ENCODE peak calls at places on chromosomes 5 and 9, in seven cellular contexts. One of them, this sample, is unnamed.

GRCh38 chr9:14080940-14081621 is 232.9 kb downstream of the NFIB start:
- DNase-seq in pons: no peak
- DNase-seq in T1000: no peak
- DNase-seq in ELR: no peak
- DNase-seq in hepatic stellate cell: no peak
- DNase-seq in activated gamma-delta T cell: no peak
- DNase-seq in cardiac fibroblast: no peak
- DNase-seq in this sample: no peak

GRCh38 chr9:134453776-134454175 is 127.5 kb downstream of the RXRA start:
- DNase-seq in cardiac fibroblast: no peak
- DNase-seq in activated gamma-delta T cell: no peak
- DNase-seq in T1000: no peak
- DNase-seq in ELR: no peak
- DNase-seq in pons: no peak
- DNase-seq in hepatic stellate cell: no peak
- DNase-seq in this sample: no peak

GRCh38 chr5:121668635-121669034 is 183.0 kb upstream of the FTMT start:
- DNase-seq in T1000: peak
- DNase-seq in ELR: peak
- DNase-seq in pons: no peak
- DNase-seq in cardiac fibroblast: no peak
- DNase-seq in activated gamma-delta T cell: no peak
- DNase-seq in hepatic stellate cell: no peak
- DNase-seq in this sample: no peak

GRCh38 chr9:91580136-91580535 is 156.5 kb upstream of the NFIL3 start:
- DNase-seq in activated gamma-delta T cell: no peak
- DNase-seq in hepatic stellate cell: no peak
- DNase-seq in pons: no peak
- DNase-seq in ELR: peak
- DNase-seq in cardiac fibroblast: peak
- DNase-seq in T1000: no peak
- DNase-seq in this sample: no peak

GRCh38 chr5:37839441-37840035 is 303 bp downstream of the GDNF start:
- DNase-seq in cardiac fibroblast: peak
- DNase-seq in ELR: peak
- DNase-seq in activated gamma-delta T cell: no peak
- DNase-seq in hepatic stellate cell: peak
- DNase-seq in pons: no peak
- DNase-seq in T1000: peak
- DNase-seq in this sample: no peak

GRCh38 chr5:41392016-41392415 is 118.4 kb downstream of the PLCXD3 start:
- DNase-seq in pons: no peak
- DNase-seq in hepatic stellate cell: no peak
- DNase-seq in T1000: no peak
- DNase-seq in cardiac fibroblast: no peak
- DNase-seq in activated gamma-delta T cell: no peak
- DNase-seq in ELR: no peak
- DNase-seq in this sample: no peak

GRCh38 chr5:100731768-100732167 is 171.3 kb downstream of the ST8SIA4 start:
- DNase-seq in T1000: no peak
- DNase-seq in hepatic stellate cell: no peak
- DNase-seq in cardiac fibroblast: no peak
- DNase-seq in pons: peak
- DNase-seq in ELR: peak
- DNase-seq in activated gamma-delta T cell: no peak
- DNase-seq in this sample: no peak

GRCh38 chr5:8726383-8727036 is 819.4 kb downstream of the SEMA5A start:
- DNase-seq in cardiac fibroblast: no peak
- DNase-seq in T1000: peak
- DNase-seq in pons: no peak
- DNase-seq in ELR: no peak
- DNase-seq in activated gamma-delta T cell: no peak
- DNase-seq in hepatic stellate cell: no peak
- DNase-seq in this sample: no peak

GRCh38 chr9:134963546-134963945 is 45.8 kb upstream of the FCN1 start:
- DNase-seq in cardiac fibroblast: no peak
- DNase-seq in pons: no peak
- DNase-seq in activated gamma-delta T cell: no peak
- DNase-seq in hepatic stellate cell: no peak
- DNase-seq in T1000: no peak
- DNase-seq in ELR: no peak
- DNase-seq in this sample: no peak

GRCh38 chr5:13278148-13278547 is 666.3 kb downstream of the DNAH5 start:
- DNase-seq in hepatic stellate cell: no peak
- DNase-seq in activated gamma-delta T cell: no peak
- DNase-seq in cardiac fibroblast: no peak
- DNase-seq in pons: no peak
- DNase-seq in T1000: no peak
- DNase-seq in ELR: peak
- DNase-seq in this sample: no peak

GRCh38 chr9:132350861-132351315 is 3.9 kb downstream of the SETX start:
- DNase-seq in cardiac fibroblast: peak
- DNase-seq in hepatic stellate cell: peak
- DNase-seq in pons: no peak
- DNase-seq in T1000: no peak
- DNase-seq in ELR: no peak
- DNase-seq in activated gamma-delta T cell: no peak
- DNase-seq in this sample: no peak

GRCh38 chr5:138336952-138337684 is 948 bp upstream of the FAM53C start:
- DNase-seq in pons: peak
- DNase-seq in T1000: no peak
- DNase-seq in ELR: peak
- DNase-seq in hepatic stellate cell: no peak
- DNase-seq in activated gamma-delta T cell: no peak
- DNase-seq in cardiac fibroblast: peak
- DNase-seq in this sample: no peak

GRCh38 chr9:98807070-98807810 is at the start of gene GALNT12:
- DNase-seq in cardiac fibroblast: no peak
- DNase-seq in pons: no peak
- DNase-seq in activated gamma-delta T cell: peak
- DNase-seq in hepatic stellate cell: no peak
- DNase-seq in T1000: no peak
- DNase-seq in ELR: peak
- DNase-seq in this sample: no peak

This sample was measured in glomerular endothelial cell.